ENCODE peak calls at places on chromosomes 12 and 14, in seven cellular contexts. B is pancreas, R is stomach, E is GM12865, U is MM.1S, A is heart left ventricle, G is dorsolateral prefrontal cortex. I is an unnamed sample.

GRCh38 chr12:112978163-112979081 is at the start of gene OAS2:
- DNase-seq in R (peak; percentile 80), A (peak; percentile 70), E (peak; percentile 99), G (no peak), U (peak; percentile 93), B (no peak), I (peak; percentile 76)

GRCh38 chr12:121964813-121965643 is 46.6 kb downstream of the CFAP251 start:
- DNase-seq in A (no peak), G (no peak), E (no peak), R (no peak), U (no peak), B (no peak), I (no peak)

GRCh38 chr14:89432226-89432625 is 15.2 kb upstream of the FOXN3 start:
- DNase-seq in A (no peak), E (no peak), G (no peak), B (no peak), R (no peak), U (no peak), I (no peak)

GRCh38 chr14:101069666-101070362 is 166.3 kb upstream of the RTL1 start:
- DNase-seq in A (peak; percentile 2), E (no peak), R (peak; percentile 17), B (no peak), G (no peak), U (no peak), I (peak; percentile 9)

GRCh38 chr14:101027966-101028365 is 124.4 kb upstream of the RTL1 start:
- DNase-seq in G (no peak), U (no peak), R (no peak), A (no peak), E (no peak), B (no peak), I (no peak)

GRCh38 chr14:56881181-56881580 is 70.9 kb upstream of the OTX2 start:
- DNase-seq in G (no peak), E (no peak), R (no peak), U (no peak), A (no peak), B (no peak), I (no peak)

GRCh38 chr12:51191516-51192283 is 18.8 kb upstream of the TFCP2 start:
- DNase-seq in G (no peak), R (no peak), U (no peak), B (no peak), A (no peak), E (no peak), I (no peak)

GRCh38 chr14:91484186-91484585 is 25.9 kb downstream of the PPP4R3A start:
- DNase-seq in A (no peak), G (no peak), B (no peak), E (peak; percentile 15), U (no peak), R (no peak), I (no peak)

GRCh38 chr12:10968765-10969456 is 17.8 kb downstream of the TAS2R50 start:
- DNase-seq in G (no peak), E (no peak), R (peak; percentile 66), A (no peak), U (no peak), B (peak; percentile 15), I (peak; percentile 44)

GRCh38 chr12:31029466-31029865 is 44.2 kb upstream of the DDX11 start:
- DNase-seq in U (no peak), G (no peak), B (no peak), R (no peak), E (no peak), A (no peak), I (no peak)

GRCh38 chr12:114685869-114686268 is 1.9 kb upstream of the TBX3 start:
- DNase-seq in U (no peak), B (no peak), R (no peak), A (no peak), E (no peak), G (no peak), I (no peak)
- H3K4me3 ChIP-seq in U (no peak overlapping the region), B (no peak overlapping the region), R (no peak overlapping the region), A (no peak overlapping the region), E (no peak overlapping the region), G (no peak overlapping the region), I (no peak overlapping the region)

GRCh38 chr14:51845811-51846210 is 14.6 kb upstream of the GNG2 start:
- DNase-seq in E (no peak), G (no peak), A (no peak), U (no peak), R (no peak), B (no peak), I (no peak)
- H3K4me3 ChIP-seq in E (peak overlapping the region; percentile 68), G (no peak overlapping the region), A (no peak overlapping the region), U (no peak overlapping the region), R (no peak overlapping the region), B (no peak overlapping the region), I (no peak overlapping the region)

DNA sequence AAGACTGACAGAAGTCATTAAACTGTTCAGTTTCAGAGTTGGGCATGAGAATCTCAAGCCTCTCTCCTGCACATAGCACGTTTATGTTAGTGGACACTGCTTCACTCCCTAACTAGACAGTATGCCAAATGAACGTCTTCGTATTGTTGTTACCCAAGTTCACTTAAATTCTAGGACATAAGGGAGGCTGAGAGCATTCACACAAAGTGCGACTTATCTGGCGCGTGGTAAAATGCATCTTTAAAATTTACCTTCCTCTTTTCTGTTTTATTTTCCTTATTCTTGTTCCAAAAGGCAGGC is 166.3 kb downstream of the AKAP6 start:
- DNase-seq in G (no peak), U (no peak), E (no peak), R (no peak), B (no peak), A (no peak), I (no peak)
- H3K4me3 ChIP-seq in G (no peak overlapping the region), U (no peak overlapping the region), E (no peak overlapping the region), R (no peak overlapping the region), B (no peak overlapping the region), A (peak overlapping the region; percentile 64), I (no peak overlapping the region)

GRCh38 chr12:6765048-6765633 is 1.0 kb upstream of the PTMS start:
- DNase-seq in E (no peak), B (no peak), U (no peak), G (no peak), A (no peak), R (no peak), I (no peak)
- H3K4me3 ChIP-seq in E (peak overlapping the region; percentile 64), B (no peak overlapping the region), U (no peak overlapping the region), G (peak overlapping the region; percentile 74), A (peak overlapping the region; percentile 100), R (peak overlapping the region; percentile 77), I (peak overlapping the region; percentile 78)

GRCh38 chr14:37172936-37173613 is 669 bp upstream of the SLC25A21 start:
- DNase-seq in R (no peak), E (no peak), B (no peak), G (no peak), A (no peak), U (no peak), I (no peak)

GRCh38 chr14:37172024-37172869 is at the start of gene SLC25A21:
- DNase-seq in B (peak; percentile 76), A (peak; percentile 76), G (peak; percentile 59), U (no peak), R (peak; percentile 77), E (no peak), I (peak; percentile 76)

GRCh38 chr14:37170993-37171392 is 1.4 kb downstream of the SLC25A21 start:
- DNase-seq in E (no peak), R (no peak), G (no peak), A (no peak), B (no peak), U (no peak), I (no peak)

GRCh38 chr14:37170237-37170636 is 2.2 kb downstream of the SLC25A21 start:
- DNase-seq in B (no peak), U (no peak), A (no peak), E (no peak), R (no peak), G (no peak), I (no peak)

GRCh38 chr14:37171678-37172023 is 755 bp downstream of the SLC25A21 start:
- DNase-seq in B (no peak), A (no peak), U (no peak), G (no peak), E (no peak), R (no peak), I (no peak)
- H3K4me3 ChIP-seq in B (no peak overlapping the region), A (peak overlapping the region; percentile 81), U (no peak overlapping the region), G (peak overlapping the region; percentile 69), E (no peak overlapping the region), R (peak overlapping the region; percentile 75), I (peak overlapping the region; percentile 73)